ENCODE peak calls at places on chromosomes 5 and 9, in five cellular contexts. One of them, this sample, is unnamed.

GRCh38 chr5:14937277-14937676 is 65.7 kb upstream of the ANKH start:
- DNase-seq in A549: no peak
- DNase-seq in K562: no peak
- DNase-seq in HCT116: no peak
- DNase-seq in HepG2: no peak
- DNase-seq in this sample: no peak

GRCh38 chr5:31853398-31854135 is 214.6 kb downstream of the PDZD2 start:
- DNase-seq in A549: no peak
- DNase-seq in K562: no peak
- DNase-seq in HCT116: no peak
- DNase-seq in HepG2: no peak
- DNase-seq in this sample: no peak

GRCh38 chr9:126514037-126514821 is 99.5 kb upstream of the LMX1B start:
- DNase-seq in A549: peak
- DNase-seq in K562: peak
- DNase-seq in HCT116: peak
- DNase-seq in HepG2: no peak
- DNase-seq in this sample: peak

GRCh38 chr5:132417889-132418432 is 48.5 kb downstream of the SLC22A5 start:
- DNase-seq in A549: no peak
- DNase-seq in K562: no peak
- DNase-seq in HCT116: no peak
- DNase-seq in HepG2: no peak
- DNase-seq in this sample: no peak

GRCh38 chr9:98916660-98917059 is 27.0 kb upstream of the COL15A1 start:
- DNase-seq in A549: no peak
- DNase-seq in K562: peak
- DNase-seq in HCT116: no peak
- DNase-seq in HepG2: no peak
- DNase-seq in this sample: peak

GRCh38 chr5:371811-372555 is 50.5 kb downstream of the AHRR start:
- DNase-seq in A549: no peak
- DNase-seq in K562: no peak
- DNase-seq in HCT116: no peak
- DNase-seq in HepG2: no peak
- DNase-seq in this sample: no peak

GRCh38 chr5:115487750-115488149 is 56.8 kb downstream of the FEM1C start:
- DNase-seq in A549: no peak
- DNase-seq in K562: no peak
- DNase-seq in HCT116: no peak
- DNase-seq in HepG2: no peak
- DNase-seq in this sample: no peak

GRCh38 chr5:115686692-115687054 is 60.8 kb upstream of the TMED7 start:
- DNase-seq in A549: no peak
- DNase-seq in K562: no peak
- DNase-seq in HCT116: no peak
- DNase-seq in HepG2: no peak
- DNase-seq in this sample: peak

GRCh38 chr5:128007939-128008338 is 75.6 kb upstream of the SLC12A2 start:
- DNase-seq in A549: no peak
- DNase-seq in K562: no peak
- DNase-seq in HCT116: no peak
- DNase-seq in HepG2: no peak
- DNase-seq in this sample: peak

GRCh38 chr9:70418822-70419545 is 4.5 kb upstream of the KLF9 start:
- DNase-seq in A549: peak
- DNase-seq in K562: peak
- DNase-seq in HCT116: peak
- DNase-seq in HepG2: peak
- DNase-seq in this sample: peak

GRCh38 chr9:113187935-113188595 is 33.0 kb downstream of the FKBP15 start:
- DNase-seq in A549: peak
- DNase-seq in K562: no peak
- DNase-seq in HCT116: peak
- DNase-seq in HepG2: peak
- DNase-seq in this sample: peak

GRCh38 chr9:116190595-116190994 is 37.0 kb downstream of the PAPPA start:
- DNase-seq in A549: no peak
- DNase-seq in K562: no peak
- DNase-seq in HCT116: no peak
- DNase-seq in HepG2: peak
- DNase-seq in this sample: no peak

GRCh38 chr5:179317411-179318192 is 27.7 kb downstream of the ADAMTS2 start:
- DNase-seq in A549: no peak
- DNase-seq in K562: no peak
- DNase-seq in HCT116: no peak
- DNase-seq in HepG2: no peak
- DNase-seq in this sample: no peak

GRCh38 chr9:118222375-118222774 is 518.2 kb downstream of the TLR4 start:
- DNase-seq in A549: no peak
- DNase-seq in K562: no peak
- DNase-seq in HCT116: no peak
- DNase-seq in HepG2: no peak
- DNase-seq in this sample: no peak

GRCh38 chr5:81234801-81235200 is 1.7 kb downstream of the CKMT2 start:
- DNase-seq in A549: no peak
- DNase-seq in K562: no peak
- DNase-seq in HCT116: no peak
- DNase-seq in HepG2: no peak
- DNase-seq in this sample: no peak

GRCh38 chr5:127492854-127493738 is 24.3 kb upstream of the PRRC1 start:
- DNase-seq in A549: peak
- DNase-seq in K562: peak
- DNase-seq in HCT116: peak
- DNase-seq in HepG2: peak
- DNase-seq in this sample: peak

GRCh38 chr9:113564804-113565237 is 101.3 kb downstream of the RGS3 start:
- DNase-seq in A549: no peak
- DNase-seq in K562: peak
- DNase-seq in HCT116: no peak
- DNase-seq in HepG2: no peak
- DNase-seq in this sample: peak

GRCh38 chr5:5494489-5495402 is 72.3 kb downstream of the ICE1 start:
- DNase-seq in A549: no peak
- DNase-seq in K562: peak
- DNase-seq in HCT116: peak
- DNase-seq in HepG2: peak
- DNase-seq in this sample: peak

GRCh38 chr5:157024213-157024959 is 34.5 kb downstream of the HAVCR1 start:
- DNase-seq in A549: no peak
- DNase-seq in K562: no peak
- DNase-seq in HCT116: no peak
- DNase-seq in HepG2: no peak
- DNase-seq in this sample: no peak

GRCh38 chr5:75078035-75078434 is 25.7 kb upstream of the GCNT4 start:
- DNase-seq in A549: no peak
- DNase-seq in K562: no peak
- DNase-seq in HCT116: no peak
- DNase-seq in HepG2: no peak
- DNase-seq in this sample: no peak

GRCh38 chr5:149378241-149378805 is 769 bp downstream of the IL17B start:
- DNase-seq in A549: no peak
- DNase-seq in K562: no peak
- DNase-seq in HCT116: no peak
- DNase-seq in HepG2: no peak
- DNase-seq in this sample: no peak

GRCh38 chr5:1763960-1764605 is 35.6 kb downstream of the MRPL36 start:
- DNase-seq in A549: no peak
- DNase-seq in K562: no peak
- DNase-seq in HCT116: no peak
- DNase-seq in HepG2: no peak
- DNase-seq in this sample: no peak

GRCh38 chr5:114208588-114208987 is 153.3 kb upstream of the KCNN2 start:
- DNase-seq in A549: no peak
- DNase-seq in K562: no peak
- DNase-seq in HCT116: no peak
- DNase-seq in HepG2: no peak
- DNase-seq in this sample: no peak

GRCh38 chr9:68497629-68498028 is 43.1 kb downstream of the TMEM252 start:
- DNase-seq in A549: no peak
- DNase-seq in K562: no peak
- DNase-seq in HCT116: no peak
- DNase-seq in HepG2: no peak
- DNase-seq in this sample: no peak

GRCh38 chr5:132876020-132876759 is 2.7 kb downstream of the LEAP2 start:
- DNase-seq in A549: no peak
- DNase-seq in K562: no peak
- DNase-seq in HCT116: no peak
- DNase-seq in HepG2: no peak
- DNase-seq in this sample: peak

GRCh38 chr5:54717870-54718269 is 200.3 kb downstream of the SNX18 start:
- DNase-seq in A549: no peak
- DNase-seq in K562: no peak
- DNase-seq in HCT116: no peak
- DNase-seq in HepG2: no peak
- DNase-seq in this sample: no peak

GRCh38 chr5:19462019-19462418 is 526.0 kb downstream of the CDH18 start:
- DNase-seq in A549: no peak
- DNase-seq in K562: no peak
- DNase-seq in HCT116: no peak
- DNase-seq in HepG2: no peak
- DNase-seq in this sample: no peak

GRCh38 chr5:132639706-132640130 is 18.3 kb upstream of the IL13 start:
- DNase-seq in A549: no peak
- DNase-seq in K562: no peak
- DNase-seq in HCT116: no peak
- DNase-seq in HepG2: no peak
- DNase-seq in this sample: no peak

GRCh38 chr9:89821081-89821480 is 216.3 kb downstream of the GADD45G start:
- DNase-seq in A549: no peak
- DNase-seq in K562: no peak
- DNase-seq in HCT116: no peak
- DNase-seq in HepG2: no peak
- DNase-seq in this sample: no peak

GRCh38 chr5:92070786-92071185 is 687.7 kb upstream of the ARRDC3 start:
- DNase-seq in A549: no peak
- DNase-seq in K562: no peak
- DNase-seq in HCT116: no peak
- DNase-seq in HepG2: no peak
- DNase-seq in this sample: no peak

GRCh38 chr9:105842023-105842644 is 147.8 kb downstream of the TMEM38B start:
- DNase-seq in A549: peak
- DNase-seq in K562: peak
- DNase-seq in HCT116: peak
- DNase-seq in HepG2: peak
- DNase-seq in this sample: peak

GRCh38 chr9:137240321-137240840 is 706 bp upstream of the TUBB4B start:
- DNase-seq in A549: no peak
- DNase-seq in K562: peak
- DNase-seq in HCT116: no peak
- DNase-seq in HepG2: no peak
- DNase-seq in this sample: peak

GRCh38 chr5:149497357-149497756 is 53.9 kb downstream of the CSNK1A1 start:
- DNase-seq in A549: no peak
- DNase-seq in K562: no peak
- DNase-seq in HCT116: no peak
- DNase-seq in HepG2: no peak
- DNase-seq in this sample: peak

GRCh38 chr5:65672787-65673186 is 48.0 kb downstream of the SHLD3 start:
- DNase-seq in A549: no peak
- DNase-seq in K562: no peak
- DNase-seq in HCT116: no peak
- DNase-seq in HepG2: no peak
- DNase-seq in this sample: peak

GRCh38 chr5:138468133-138468965 is 3.1 kb downstream of the EGR1 start:
- DNase-seq in A549: no peak
- DNase-seq in K562: no peak
- DNase-seq in HCT116: peak
- DNase-seq in HepG2: no peak
- DNase-seq in this sample: peak

GRCh38 chr9:74951725-74952151 is 974 bp downstream of the C9orf40 start:
- DNase-seq in A549: peak
- DNase-seq in K562: no peak
- DNase-seq in HCT116: no peak
- DNase-seq in HepG2: peak
- DNase-seq in this sample: peak

DNA sequence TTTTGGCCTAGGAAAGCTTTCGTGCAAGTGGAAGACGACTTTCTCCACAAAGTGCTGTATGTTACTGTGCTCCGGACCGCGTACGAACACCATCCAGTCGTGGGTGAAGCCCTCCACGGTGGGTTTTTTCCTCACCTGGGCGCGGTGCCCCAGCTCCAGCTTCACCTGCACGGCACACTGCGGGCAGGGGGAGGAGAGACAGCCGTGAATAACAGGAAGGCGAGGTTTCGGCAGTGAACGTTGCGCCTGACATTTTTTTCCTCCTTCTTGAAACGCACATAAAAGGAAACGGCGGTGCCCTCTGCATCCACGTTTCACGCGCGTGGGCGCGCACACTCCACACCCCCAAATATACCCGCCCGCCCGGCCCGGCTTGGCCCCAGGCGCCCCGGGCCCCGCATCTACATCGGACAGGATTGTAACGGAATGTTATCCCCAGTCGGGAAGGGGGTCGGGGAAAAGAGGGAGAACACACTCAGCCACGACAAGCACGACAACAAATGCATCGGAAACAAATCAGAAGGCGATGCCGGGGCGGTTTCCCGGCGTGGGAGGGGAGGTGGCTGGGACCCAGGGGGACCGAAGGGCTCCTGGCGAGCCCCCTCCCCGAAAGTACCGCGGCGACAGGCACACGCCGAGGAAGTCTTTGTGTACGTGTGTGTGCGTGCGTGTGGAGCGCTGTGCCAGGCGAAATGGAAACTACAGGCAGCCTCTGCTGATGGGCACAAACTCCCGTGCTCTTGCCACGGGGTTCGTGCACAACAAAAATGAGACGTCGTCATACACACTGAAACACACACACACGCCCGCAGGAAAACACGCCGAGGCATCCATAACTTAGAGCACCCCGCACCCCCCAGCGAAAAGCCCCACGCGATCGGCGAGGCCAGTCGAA is 1.4 kb downstream of the MLLT3 start:
- DNase-seq in A549: peak
- DNase-seq in K562: no peak
- DNase-seq in HCT116: no peak
- DNase-seq in HepG2: no peak
- DNase-seq in this sample: peak
- TF ChIP-seq CEBPB in A549: no peak
- TF ChIP-seq CEBPB in K562: no peak
- TF ChIP-seq CEBPB in HCT116: no peak
- TF ChIP-seq CEBPB in HepG2: no peak
- TF ChIP-seq CEBPB in this sample: no peak

GRCh38 chr5:173884402-173885053 is 3.6 kb upstream of the CPEB4 start:
- DNase-seq in A549: no peak
- DNase-seq in K562: peak
- DNase-seq in HCT116: no peak
- DNase-seq in HepG2: no peak
- DNase-seq in this sample: no peak
- TF ChIP-seq POLR2A in A549: no peak
- TF ChIP-seq POLR2A in K562: no peak
- TF ChIP-seq POLR2A in HCT116: no peak
- TF ChIP-seq POLR2A in HepG2: no peak
- TF ChIP-seq POLR2A in this sample: no peak

GRCh38 chr5:67363195-67363594 is 166.6 kb upstream of the CD180 start:
- DNase-seq in A549: no peak
- DNase-seq in K562: no peak
- DNase-seq in HCT116: no peak
- DNase-seq in HepG2: no peak
- DNase-seq in this sample: no peak
- TF ChIP-seq CEBPB in A549: no peak
- TF ChIP-seq CEBPB in K562: no peak
- TF ChIP-seq CEBPB in HCT116: no peak
- TF ChIP-seq CEBPB in HepG2: no peak
- TF ChIP-seq CEBPB in this sample: no peak

GRCh38 chr9:87766697-87767096 is 40.8 kb downstream of the CTSL start:
- DNase-seq in A549: no peak
- DNase-seq in K562: peak
- DNase-seq in HCT116: peak
- DNase-seq in HepG2: no peak
- DNase-seq in this sample: no peak
- TF ChIP-seq POLR2A in A549: no peak
- TF ChIP-seq POLR2A in K562: no peak
- TF ChIP-seq POLR2A in HCT116: no peak
- TF ChIP-seq POLR2A in HepG2: no peak
- TF ChIP-seq POLR2A in this sample: no peak

This sample was measured in IMR-90.